ENCODE peak calls at places on chromosomes 13 and 19, in six cellular contexts. Q, J, Y, R, B and L are unnamed samples.
A peak's percentile ranks its signal among the peaks of the same experiment; 100 is the strongest.

GRCh38 chr13:30456290-30456689 is 9.4 kb downstream of the HMGB1 start:
- DNase-seq in Q (no peak), R (no peak), B (no peak), Y (no peak), J (no peak), L (no peak)

GRCh38 chr13:45167611-45168554 is 33.0 kb downstream of the KCTD4 start:
- DNase-seq in R (peak; percentile 38), Q (no peak), B (peak; percentile 38), J (no peak), Y (no peak), L (no peak)

GRCh38 chr19:18291019-18291524 is 9.7 kb upstream of the JUND start:
- DNase-seq in R (no peak), Y (no peak), B (no peak), Q (no peak), J (no peak), L (no peak)

GRCh38 chr19:42831221-42832019 is 48.1 kb downstream of the PSG1 start:
- DNase-seq in J (no peak), Q (no peak), B (peak; percentile 77), Y (no peak), R (no peak), L (no peak)

GRCh38 chr13:27493981-27494380 is 43.6 kb upstream of the MTIF3 start:
- DNase-seq in J (no peak), Q (no peak), R (no peak), B (no peak), Y (no peak), L (no peak)

GRCh38 chr13:51260154-51260553 is 38.0 kb downstream of the FAM124A start:
- DNase-seq in J (no peak), Y (no peak), B (no peak), R (no peak), Q (no peak), L (no peak)

GRCh38 chr19:2848625-2849024 is 7.3 kb downstream of the ZNF555 start:
- DNase-seq in Q (no peak), B (no peak), R (no peak), Y (no peak), J (no peak), L (no peak)

GRCh38 chr19:55666343-55667005 is 8.6 kb upstream of the EPN1 start:
- DNase-seq in B (no peak), R (no peak), Q (no peak), Y (no peak), J (no peak), L (no peak)

GRCh38 chr13:100951031-100951430 is 276.4 kb upstream of the TMTC4 start:
- DNase-seq in R (no peak), B (no peak), Y (no peak), J (no peak), Q (no peak), L (no peak)

GRCh38 chr19:48354332-48354992 is 9.3 kb downstream of the TMEM143 start:
- DNase-seq in Y (no peak), R (no peak), B (peak; percentile 92), Q (no peak), J (no peak), L (no peak)

GRCh38 chr13:113997845-113998751 is 24.2 kb upstream of the C13orf46 start:
- DNase-seq in B (no peak), Y (peak; percentile 69), R (peak; percentile 92), J (no peak), Q (no peak), L (no peak)

GRCh38 chr19:43362179-43362578 is 8.7 kb downstream of the CD177 start:
- DNase-seq in B (no peak), J (no peak), Y (no peak), Q (no peak), R (peak; percentile 66), L (no peak)

GRCh38 chr19:27777242-27777641 is 1435.7 kb downstream of the UQCRFS1 start:
- DNase-seq in R (no peak), Y (no peak), B (no peak), J (no peak), Q (no peak), L (no peak)

GRCh38 chr13:20306039-20306438 is 73.9 kb upstream of the GJB6 start:
- DNase-seq in R (no peak), J (no peak), Q (no peak), Y (no peak), B (no peak), L (no peak)

GRCh38 chr13:107534548-107534947 is 680.8 kb downstream of the LIG4 start:
- DNase-seq in R (no peak), J (no peak), Y (no peak), B (no peak), Q (no peak), L (no peak)

GRCh38 chr19:29485293-29485692 is 40.5 kb upstream of the VSTM2B start:
- DNase-seq in J (no peak), Q (no peak), R (no peak), Y (no peak), B (no peak), L (no peak)

GRCh38 chr13:106205871-106206270 is 329.6 kb downstream of the EFNB2 start:
- DNase-seq in B (no peak), R (no peak), Q (no peak), J (no peak), Y (no peak), L (no peak)

GRCh38 chr19:4064551-4065260 is 2.0 kb downstream of the ZBTB7A start:
- DNase-seq in R (peak; percentile 41), B (no peak), Q (peak; percentile 65), J (peak; percentile 52), Y (peak; percentile 79), L (no peak)

GRCh38 chr13:90696254-90696653 is 651.2 kb upstream of the MIR17HG start:
- DNase-seq in R (peak; percentile 90), Q (no peak), J (no peak), B (no peak), Y (no peak), L (no peak)

GRCh38 chr19:28705008-28705407 is 507.9 kb downstream of the UQCRFS1 start:
- DNase-seq in B (peak; percentile 15), J (peak; percentile 9), Y (no peak), R (peak; percentile 87), Q (peak; percentile 48), L (no peak)

GRCh38 chr19:16527971-16528521 is 14.2 kb downstream of the CHERP start:
- DNase-seq in R (peak; percentile 32), J (peak; percentile 37), B (no peak), Q (peak; percentile 36), Y (no peak), L (no peak)

GRCh38 chr13:56735537-56735942 is 405.2 kb upstream of the PRR20A start:
- DNase-seq in Q (peak; percentile 24), R (no peak), Y (peak; percentile 28), J (no peak), B (no peak), L (no peak)

GRCh38 chr19:4660181-4660791 is 9.9 kb downstream of the MYDGF start:
- DNase-seq in J (peak; percentile 36), B (peak; percentile 39), Y (no peak), R (no peak), Q (peak; percentile 58), L (peak; percentile 59)

GRCh38 chr19:47315125-47315821 is 5.6 kb downstream of the C5AR1 start:
- DNase-seq in B (peak; percentile 98), Q (no peak), J (no peak), Y (no peak), R (peak; percentile 100), L (no peak)

GRCh38 chr19:17685451-17686026 is 2.6 kb downstream of the UNC13A start:
- DNase-seq in R (no peak), Y (no peak), J (no peak), Q (no peak), B (no peak), L (no peak)

GRCh38 chr13:91347996-91348905 is 764 bp downstream of the MIR17HG start:
- DNase-seq in R (no peak), Q (peak; percentile 63), B (peak; percentile 48), Y (peak; percentile 71), J (peak; percentile 93), L (peak; percentile 82)

GRCh38 chr13:51177188-51177587 is 45.0 kb upstream of the FAM124A start:
- DNase-seq in Q (no peak), R (no peak), J (no peak), Y (no peak), B (no peak), L (no peak)

GRCh38 chr19:50433201-50434180 is 799 bp downstream of the MYBPC2 start:
- DNase-seq in B (no peak), Y (no peak), R (no peak), J (peak; percentile 55), Q (no peak), L (no peak)

GRCh38 chr19:50434525-50434924 is 1.8 kb downstream of the MYBPC2 start:
- DNase-seq in Y (no peak), Q (peak; percentile 38), R (no peak), J (peak; percentile 94), B (no peak), L (no peak)

GRCh38 chr19:50435221-50435620 is 2.5 kb downstream of the MYBPC2 start:
- DNase-seq in B (no peak), J (no peak), Y (no peak), Q (no peak), R (no peak), L (no peak)

GRCh38 chr19:50437862-50438449 is 5.3 kb downstream of the MYBPC2 start:
- DNase-seq in J (no peak), B (no peak), Y (no peak), Q (no peak), R (no peak), L (no peak)

GRCh38 chr19:50435627-50436026 is 2.9 kb downstream of the MYBPC2 start:
- DNase-seq in Q (no peak), J (no peak), B (no peak), R (no peak), Y (no peak), L (no peak)
- TF ChIP-seq CTCF in Q (no peak), J (no peak), B (no peak), R (no peak), Y (no peak), L (no peak)

GRCh38 chr13:111322916-111323331 is 2.5 kb downstream of the TEX29 start:
- DNase-seq in Y (no peak), J (no peak), R (no peak), B (no peak), Q (no peak), L (no peak)
- TF ChIP-seq CTCF in Y (no peak), J (no peak), R (no peak), B (no peak), Q (no peak), L (no peak)

GRCh38 chr19:33795370-33796163 is 1.1 kb upstream of the KCTD15 start:
- DNase-seq in B (peak; percentile 94), J (peak; percentile 89), Y (peak; percentile 93), R (peak; percentile 68), Q (peak; percentile 97), L (peak; percentile 82)
- TF ChIP-seq CTCF in B (peak; percentile 100), J (peak; percentile 92), Y (peak; percentile 79), R (peak; percentile 19), Q (peak; percentile 91), L (peak; percentile 39)

DNA sequence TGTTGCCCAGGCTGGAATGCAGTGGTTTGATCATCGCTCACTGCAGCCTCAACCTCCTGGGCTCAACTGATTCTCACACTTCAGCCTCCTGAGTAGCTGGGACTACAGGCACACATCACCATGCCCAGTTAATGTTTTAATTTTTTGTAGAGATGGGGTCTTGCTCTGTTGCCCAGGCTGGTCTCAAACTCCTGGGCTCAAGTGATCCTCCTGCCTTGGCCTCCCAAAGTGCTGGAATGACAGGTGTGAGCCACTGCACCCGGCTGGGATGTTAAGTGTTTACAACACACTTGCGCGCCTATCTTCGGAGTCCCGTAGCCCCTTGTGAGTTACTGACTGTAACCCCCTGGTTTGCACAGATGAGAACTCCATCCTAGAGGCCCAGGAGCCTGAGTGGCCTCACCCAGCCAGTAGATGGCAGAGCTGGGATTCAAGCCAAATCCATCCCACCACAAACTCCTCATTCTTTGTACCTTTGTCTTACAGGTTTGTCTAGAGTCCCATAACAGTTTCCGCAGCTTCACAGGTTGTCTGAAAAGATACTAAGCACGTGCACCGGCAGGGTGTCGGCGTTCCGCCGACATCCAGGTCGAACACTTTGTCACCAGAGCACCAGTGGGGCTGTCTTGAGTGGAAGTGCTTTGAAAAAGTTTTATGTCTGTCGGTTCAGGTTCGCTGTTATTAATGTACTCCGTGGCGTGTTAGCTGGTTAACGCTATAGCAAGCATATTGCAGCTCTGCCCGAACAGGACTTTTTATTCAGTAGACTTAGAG is 14.7 kb downstream of the MAG start:
- DNase-seq in Y (peak; percentile 27), J (peak; percentile 75), B (peak; percentile 75), Q (peak; percentile 48), R (no peak), L (peak; percentile 63)
- TF ChIP-seq CTCF in Y (no peak), J (peak; percentile 85), B (peak; percentile 33), Q (peak; percentile 56), R (no peak), L (peak; percentile 31)